ENCODE peak calls at places on chromosomes 2 and 18, in four cellular contexts. U is PC-9, D is SK-N-SH, K is endothelial cell of umbilical vein. F is an unnamed sample. For H3K79me2, the result is how much of the 10 kb centered on the place peaks cover.

GRCh38 chr18:65415167-65415566 is 335.6 kb upstream of the CDH7 start:
- DNase-seq in U (peak), D (no peak), K (no peak), F (no peak)

GRCh38 chr2:190359896-190360376 is 16.5 kb downstream of the INPP1 start:
- DNase-seq in U (no peak), D (peak), K (peak), F (peak)

GRCh38 chr2:120559401-120559800 is 176.3 kb upstream of the GLI2 start:
- DNase-seq in U (peak), D (no peak), K (no peak), F (peak)

GRCh38 chr18:35201502-35201901 is 39.3 kb upstream of the ZNF397 start:
- DNase-seq in U (no peak), D (peak), K (no peak), F (no peak)

GRCh38 chr2:55826246-55826645 is 97.3 kb downstream of the EFEMP1 start:
- DNase-seq in U (no peak), D (no peak), K (no peak), F (no peak)

GRCh38 chr2:64330691-64331429 is 123.1 kb upstream of the LGALSL start:
- DNase-seq in U (peak), D (peak), K (peak), F (peak)

GRCh38 chr2:26318950-26319349 is 27.0 kb upstream of the SELENOI start:
- DNase-seq in U (no peak), D (no peak), K (no peak), F (no peak)

GRCh38 chr2:160753331-160753654 is 259.7 kb upstream of the RBMS1 start:
- DNase-seq in U (no peak), D (no peak), K (no peak), F (no peak)

GRCh38 chr2:96537734-96538486 is 1.4 kb downstream of the ARID5A start:
- DNase-seq in U (no peak), D (peak), K (peak), F (no peak)

GRCh38 chr2:112148477-112148876 is 10.3 kb downstream of the FBLN7 start:
- DNase-seq in U (no peak), D (no peak), K (no peak), F (no peak)

GRCh38 chr2:42964444-42965081 is 172.2 kb upstream of the HAAO start:
- DNase-seq in U (peak), D (no peak), K (no peak), F (peak)

GRCh38 chr2:81650048-81650971 is 1345.8 kb upstream of the LRRTM1 start:
- DNase-seq in U (peak), D (no peak), K (no peak), F (peak)

GRCh38 chr2:65263257-65263656 is 35.6 kb downstream of the ACTR2 start:
- DNase-seq in U (no peak), D (no peak), K (no peak), F (no peak)

GRCh38 chr18:76451475-76452331 is 43.3 kb downstream of the ZNF516 start:
- DNase-seq in U (no peak), D (no peak), K (peak), F (no peak)

GRCh38 chr18:48609820-48610815 is 71.3 kb downstream of the CTIF start:
- DNase-seq in U (peak), D (no peak), K (no peak), F (no peak)

GRCh38 chr2:106159867-106160785 is 34.0 kb downstream of the UXS1 start:
- DNase-seq in U (no peak), D (no peak), K (no peak), F (no peak)

GRCh38 chr18:76454429-76454828 is 40.6 kb downstream of the ZNF516 start:
- DNase-seq in U (no peak), D (no peak), K (no peak), F (peak)

GRCh38 chr2:62333961-62334360 is 138.0 kb downstream of the B3GNT2 start:
- DNase-seq in U (no peak), D (peak), K (no peak), F (no peak)

GRCh38 chr2:126700677-126701076 is 44.7 kb downstream of the GYPC start:
- DNase-seq in U (no peak), D (no peak), K (no peak), F (peak)

GRCh38 chr18:2961828-2962227 is 51.1 kb downstream of the LPIN2 start:
- DNase-seq in U (no peak), D (peak), K (no peak), F (peak)

GRCh38 chr2:6828299-6828584 is 37.5 kb downstream of the CMPK2 start:
- DNase-seq in U (no peak), D (peak), K (peak), F (peak)

GRCh38 chr2:112577756-112578155 is 6.7 kb upstream of the CHCHD5 start:
- DNase-seq in U (no peak), D (no peak), K (no peak), F (peak)

GRCh38 chr18:31657823-31658669 is 26.3 kb downstream of the B4GALT6 start:
- DNase-seq in U (no peak), D (no peak), K (no peak), F (no peak)

GRCh38 chr2:36451512-36451911 is 95.9 kb downstream of the CRIM1 start:
- DNase-seq in U (no peak), D (no peak), K (no peak), F (peak)

GRCh38 chr2:127415593-127416485 is 2.4 kb upstream of the PROC start:
- DNase-seq in U (peak), D (peak), K (peak), F (peak)

GRCh38 chr2:220572385-220572784 is 945.0 kb downstream of the SLC4A3 start:
- DNase-seq in U (no peak), D (no peak), K (no peak), F (peak)

GRCh38 chr2:169360984-169361705 is 1.2 kb downstream of the LRP2 start:
- DNase-seq in U (no peak), D (peak), K (no peak), F (peak)

GRCh38 chr2:8661235-8661634 is 20.6 kb upstream of the ID2 start:
- DNase-seq in U (no peak), D (no peak), K (no peak), F (no peak)

GRCh38 chr2:118633371-118633770 is 214.1 kb downstream of the EN1 start:
- DNase-seq in U (no peak), D (no peak), K (no peak), F (no peak)

GRCh38 chr2:95179451-95179850 is 13.8 kb downstream of the ZNF2 start:
- DNase-seq in U (no peak), D (no peak), K (no peak), F (no peak)

GRCh38 chr2:111716901-111717635 is 166.9 kb downstream of the ANAPC1 start:
- DNase-seq in U (no peak), D (peak), K (no peak), F (no peak)

GRCh38 chr2:45014016-45014702 is 4.9 kb upstream of the SIX2 start:
- DNase-seq in U (no peak), D (peak), K (peak), F (peak)

GRCh38 chr2:162293122-162293781 is 25.2 kb downstream of the IFIH1 start:
- DNase-seq in U (no peak), D (no peak), K (peak), F (no peak)
- H3K27ac ChIP-seq in U (no peak), D (no peak), K (no peak), F (no peak)

DNA sequence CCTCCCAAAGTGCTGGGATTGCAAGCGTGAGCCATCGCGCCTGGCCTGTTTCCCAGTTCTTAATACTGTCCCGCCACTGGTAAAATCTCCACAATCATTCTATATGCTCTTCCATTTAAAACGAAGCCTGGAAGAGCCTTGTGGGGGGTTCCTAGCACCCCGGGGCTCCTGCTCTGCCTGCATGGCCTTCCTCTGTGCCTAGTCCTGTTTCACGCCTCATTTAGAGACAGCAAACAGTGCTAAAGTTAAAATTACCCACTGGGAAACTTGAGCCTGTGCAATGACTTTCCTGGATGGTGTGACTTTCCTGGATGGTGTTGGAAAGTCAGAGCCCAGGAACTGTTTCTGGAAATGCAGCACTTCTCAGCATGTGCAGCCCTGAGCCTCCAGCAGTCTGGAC is 55.0 kb downstream of the INPP5D start:
- DNase-seq in U (no peak), D (no peak), K (no peak), F (no peak)
- H3K79me2 ChIP-seq in U (under half), D (under half), K (under half), F (under half)

DNA sequence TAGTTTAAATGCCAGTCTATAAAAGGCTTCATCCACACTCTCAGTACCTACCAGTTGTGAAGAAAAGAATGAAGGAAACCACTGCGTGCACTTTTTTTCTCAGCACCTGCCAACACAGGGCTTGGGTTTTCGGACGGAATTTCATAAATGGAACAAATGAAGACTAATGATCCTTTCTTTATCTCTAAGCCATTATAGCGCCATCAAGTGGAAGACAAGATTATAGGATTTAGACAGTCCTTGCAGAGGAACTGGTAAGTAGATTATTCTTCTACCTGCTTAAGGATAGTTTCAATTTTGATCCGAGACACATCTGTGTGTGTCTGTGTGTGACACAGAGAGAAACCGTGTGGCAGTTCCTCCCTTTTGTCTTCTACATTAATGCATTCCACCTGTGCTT is 245.6 kb downstream of the NRXN1 start:
- DNase-seq in U (no peak), D (no peak), K (no peak), F (no peak)
- TF ChIP-seq CTCF in U (no peak), D (peak), K (no peak), F (no peak)

GRCh38 chr18:74291771-74292540 is at the start of gene CYB5A:
- DNase-seq in U (peak), D (peak), K (peak), F (peak)

GRCh38 chr18:74289137-74289536 is 2.6 kb downstream of the CYB5A start:
- DNase-seq in U (peak), D (no peak), K (no peak), F (peak)

GRCh38 chr18:74290831-74291770 is 662 bp downstream of the CYB5A start:
- DNase-seq in U (peak), D (peak), K (no peak), F (no peak)

GRCh38 chr18:74288730-74289129 is 3.0 kb downstream of the CYB5A start:
- DNase-seq in U (no peak), D (no peak), K (no peak), F (no peak)

DNA sequence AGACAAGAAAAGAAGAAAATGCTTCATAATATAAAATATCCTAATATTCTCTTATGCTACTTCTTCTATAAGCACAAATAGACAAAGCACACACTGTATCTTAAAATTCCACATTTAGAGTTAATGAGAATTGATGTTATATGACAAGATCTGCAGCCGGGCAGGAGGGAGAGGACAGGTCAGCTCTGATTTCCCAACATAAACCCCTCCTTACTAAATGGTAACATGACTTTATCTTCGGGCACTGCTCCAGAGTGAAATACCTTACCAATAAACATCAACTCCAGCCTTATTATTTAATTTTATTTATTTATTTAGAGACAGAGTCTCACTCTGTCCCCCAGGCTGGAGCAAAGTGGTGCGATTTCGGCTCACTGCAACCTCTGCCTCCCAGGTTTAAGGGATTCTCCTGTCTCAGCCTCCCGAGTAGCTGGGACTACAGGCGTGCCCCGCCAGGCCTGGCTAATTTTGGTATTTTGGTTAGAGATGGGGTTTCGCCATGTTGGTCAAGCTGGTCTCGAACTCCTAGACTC is 1.8 kb downstream of the CYB5A start:
- DNase-seq in U (no peak), D (no peak), K (no peak), F (no peak)
- H3K27ac ChIP-seq in U (peak), D (no peak), K (no peak), F (no peak)

GRCh38 chr2:39411186-39411944 is 25.7 kb downstream of the MAP4K3 start:
- DNase-seq in U (peak), D (no peak), K (peak), F (peak)
- H3K79me2 ChIP-seq in U (half or more), D (half or more), K (half or more), F (half or more)

DNA sequence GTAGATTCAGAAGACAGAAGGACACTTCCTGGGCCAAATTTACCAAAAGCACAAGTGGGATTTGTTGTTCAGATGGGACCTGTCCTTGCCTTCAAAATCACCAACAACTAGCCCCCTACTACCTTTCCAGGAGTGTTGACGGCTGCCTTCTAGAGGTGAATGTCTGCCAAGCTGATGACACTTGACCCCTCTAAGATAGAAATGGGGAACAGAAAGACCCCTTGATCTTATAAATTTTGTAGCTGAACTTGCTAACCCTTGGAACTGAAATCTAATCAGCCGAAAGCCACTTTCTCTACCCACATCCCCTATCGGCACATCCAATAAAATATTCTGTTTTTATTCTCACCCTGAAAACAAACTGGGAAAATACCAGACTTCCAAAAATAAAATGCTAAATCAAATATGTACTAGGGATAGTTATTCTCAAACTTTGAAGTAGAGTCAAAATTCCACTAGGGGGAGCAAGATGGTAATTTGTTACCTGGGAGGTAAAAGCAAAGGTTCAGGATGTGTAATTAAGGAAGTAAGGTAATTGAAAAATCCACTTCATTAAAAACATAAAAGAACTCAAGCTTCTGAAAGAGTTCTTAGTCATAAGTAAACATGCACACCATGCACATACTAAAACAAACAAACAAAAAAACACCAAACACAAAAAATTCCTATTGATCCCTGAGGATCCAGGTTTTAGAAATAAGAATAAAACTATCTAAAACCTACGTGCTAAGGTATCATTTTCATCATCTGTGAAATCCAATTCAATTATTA is 119.2 kb downstream of the ANKRD44 start:
- DNase-seq in U (peak), D (peak), K (peak), F (peak)
- TF ChIP-seq CTCF in U (peak), D (peak), K (peak), F (peak)

GRCh38 chr2:222895143-222895542 is 34.3 kb downstream of the ACSL3 start:
- DNase-seq in U (no peak), D (no peak), K (no peak), F (no peak)

GRCh38 chr2:222893716-222894115 is 32.9 kb downstream of the ACSL3 start:
- DNase-seq in U (no peak), D (no peak), K (no peak), F (no peak)

GRCh38 chr2:222888716-222889115 is 27.9 kb downstream of the ACSL3 start:
- DNase-seq in U (no peak), D (no peak), K (no peak), F (no peak)

GRCh38 chr2:222892321-222892720 is 31.5 kb downstream of the ACSL3 start:
- DNase-seq in U (peak), D (no peak), K (peak), F (peak)

DNA sequence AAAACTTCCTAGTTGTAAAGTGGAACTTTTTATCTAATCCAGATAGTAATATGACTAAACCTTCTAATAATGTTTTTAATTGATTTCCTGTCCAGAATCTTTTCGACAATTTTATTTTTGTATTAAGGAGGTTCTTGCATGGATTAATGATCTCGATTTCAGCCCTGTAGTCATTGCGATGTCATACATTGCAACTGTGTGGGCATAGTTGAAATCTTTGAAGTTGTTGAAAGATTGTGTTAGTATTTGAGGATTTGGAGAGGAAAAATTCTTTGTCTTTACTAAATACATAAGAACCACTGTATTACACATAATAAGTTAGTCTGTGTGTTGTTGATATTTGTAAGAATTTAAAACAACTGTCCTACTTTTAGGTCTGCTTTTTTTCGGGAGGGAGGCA is 31.1 kb downstream of the ACSL3 start:
- DNase-seq in U (no peak), D (no peak), K (no peak), F (peak)
- H3K27ac ChIP-seq in U (peak), D (peak), K (peak), F (peak)

GRCh38 chr2:59959944-59960343 is 593.5 kb downstream of the BCL11A start:
- DNase-seq in U (no peak), D (no peak), K (no peak), F (no peak)
- H3K79me2 ChIP-seq in U (under half), D (under half), K (under half), F (under half)

DNA sequence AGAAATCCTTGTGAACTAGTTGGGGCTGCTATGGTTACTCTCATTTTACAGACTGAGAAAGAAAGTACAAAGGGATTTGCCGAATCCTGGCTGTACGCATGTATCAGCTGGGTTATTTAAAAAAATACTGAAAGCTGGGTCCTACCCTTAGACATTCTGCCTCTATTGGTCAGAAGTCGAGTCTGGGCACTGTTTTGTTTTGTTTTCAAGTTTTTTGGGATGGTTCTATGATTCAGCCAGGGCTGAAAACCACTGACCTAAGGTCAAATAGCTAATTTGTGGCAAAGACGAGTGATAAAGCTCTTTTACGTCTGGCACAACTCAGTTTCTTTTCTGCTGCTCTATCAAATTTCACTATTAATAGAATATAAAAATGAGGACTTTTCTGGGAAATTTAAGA is 6.0 kb upstream of the SLC8A1 start:
- DNase-seq in U (no peak), D (no peak), K (no peak), F (peak)
- TF ChIP-seq CTCF in U (no peak), D (no peak), K (no peak), F (no peak)

F was measured in fibroblast of lung.